ENCODE peak calls at places on chromosomes 12 and 14, in six cellular contexts. N is endothelial cell of umbilical vein, Y is HCT116, H is H54, V is GM12878, S is uterus. M is an unnamed sample.

GRCh38 chr14:96861568-96862310 is 64.6 kb downstream of the VRK1 start:
- DNase-seq in N (no peak), Y (no peak), H (no peak), V (no peak), S (no peak), M (no peak)

GRCh38 chr14:74960702-74961101 is 5.3 kb upstream of the PGF start:
- DNase-seq in N (no peak), Y (no peak), H (no peak), V (no peak), S (no peak), M (no peak)

GRCh38 chr14:60893916-60894315 is 87.0 kb downstream of the TRMT5 start:
- DNase-seq in N (no peak), Y (no peak), H (no peak), V (no peak), S (no peak), M (no peak)

GRCh38 chr12:122533841-122534240 is 6.8 kb downstream of the KNTC1 start:
- DNase-seq in N (no peak), Y (no peak), H (no peak), V (no peak), S (no peak), M (no peak)

GRCh38 chr12:54229624-54230212 is 40.9 kb upstream of the SMUG1 start:
- DNase-seq in N (peak; percentile 74), Y (peak; percentile 60), H (peak; percentile 71), V (no peak), S (peak; percentile 72), M (no peak)

GRCh38 chr12:113310489-113310888 is 24.4 kb downstream of the SLC8B1 start:
- DNase-seq in N (no peak), Y (no peak), H (no peak), V (no peak), S (no peak), M (peak; percentile 30)

GRCh38 chr12:29103539-29103974 is 45.5 kb upstream of the FAR2 start:
- DNase-seq in N (no peak), Y (no peak), H (no peak), V (peak; percentile 75), S (no peak), M (peak; percentile 23)

GRCh38 chr12:123401753-123402683 is 18.1 kb downstream of the KMT5A start:
- DNase-seq in N (no peak), Y (no peak), H (no peak), V (no peak), S (no peak), M (no peak)

GRCh38 chr14:68563256-68564131 is 229.4 kb downstream of the ZFP36L1 start:
- DNase-seq in N (no peak), Y (no peak), H (no peak), V (no peak), S (peak; percentile 74), M (no peak)

GRCh38 chr14:76929927-76930326 is 98.6 kb downstream of the IRF2BPL start:
- DNase-seq in N (no peak), Y (no peak), H (no peak), V (no peak), S (no peak), M (no peak)

GRCh38 chr14:67526676-67527459 is 6.2 kb upstream of the PLEKHH1 start:
- DNase-seq in N (peak; percentile 62), Y (peak; percentile 59), H (peak; percentile 33), V (peak; percentile 13), S (peak; percentile 35), M (peak; percentile 50)

GRCh38 chr12:121009744-121010143 is 6.5 kb downstream of the C12orf43 start:
- DNase-seq in N (no peak), Y (peak; percentile 54), H (no peak), V (no peak), S (no peak), M (peak; percentile 30)

GRCh38 chr14:54828031-54828430 is 74.6 kb downstream of the GCH1 start:
- DNase-seq in N (no peak), Y (no peak), H (no peak), V (no peak), S (no peak), M (no peak)

GRCh38 chr12:123115409-123116111 is 35.3 kb downstream of the PITPNM2 start:
- DNase-seq in N (no peak), Y (no peak), H (peak; percentile 56), V (peak; percentile 8), S (peak; percentile 91), M (no peak)

GRCh38 chr12:118189761-118190181 is 53.8 kb downstream of the PEBP1 start:
- DNase-seq in N (peak; percentile 47), Y (no peak), H (no peak), V (no peak), S (peak; percentile 23), M (no peak)

GRCh38 chr14:44404599-44405349 is 102.3 kb downstream of the FSCB start:
- DNase-seq in N (no peak), Y (no peak), H (no peak), V (no peak), S (no peak), M (no peak)

GRCh38 chr12:27730097-27730588 is 19.5 kb downstream of the MRPS35 start:
- DNase-seq in N (no peak), Y (no peak), H (no peak), V (no peak), S (no peak), M (no peak)
- TF ChIP-seq POLR2A in N (no peak), Y (no peak), H (no peak), V (no peak), S (no peak), M (no peak)

DNA sequence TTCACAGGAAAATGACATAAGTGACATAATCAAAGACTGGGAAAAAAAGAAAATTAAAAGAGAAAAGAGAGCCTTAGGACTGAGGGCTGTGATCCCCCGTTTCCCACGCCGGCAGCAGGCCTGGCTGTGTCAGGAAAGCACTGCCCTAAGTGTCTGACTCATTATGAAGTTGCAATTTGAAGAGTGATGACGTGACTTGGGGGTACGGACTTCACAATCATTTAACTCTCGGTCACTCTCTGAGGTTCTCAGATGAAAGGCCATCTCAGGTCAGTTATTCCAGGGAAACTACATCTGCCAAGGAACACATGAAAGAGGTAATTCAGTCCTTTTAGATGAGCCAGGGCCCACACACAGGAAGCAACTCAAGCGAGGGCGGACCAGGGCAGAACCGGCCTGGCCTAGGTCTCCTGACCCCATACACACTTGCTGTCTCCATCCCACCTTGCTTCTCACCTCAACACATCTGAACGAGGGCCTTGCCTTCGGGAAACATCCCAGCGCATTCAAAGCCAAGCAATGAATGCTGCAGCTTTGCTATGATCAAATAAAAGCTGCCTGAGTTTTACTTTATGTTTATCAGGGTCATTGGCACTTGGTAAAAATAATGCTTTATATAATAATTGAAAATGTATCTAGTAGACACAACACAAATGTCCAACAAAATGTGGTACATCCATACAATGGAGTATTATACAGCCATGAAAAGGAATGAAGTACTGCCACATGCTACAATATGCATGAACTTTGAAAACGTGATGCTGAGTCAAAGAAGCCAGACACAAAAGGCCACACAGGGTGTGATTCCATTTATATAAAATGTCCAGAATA is 2.7 kb downstream of the SSH1 start:
- DNase-seq in N (peak; percentile 98), Y (peak; percentile 98), H (peak; percentile 79), V (peak; percentile 83), S (peak; percentile 74), M (peak; percentile 46)
- TF ChIP-seq POLR2A in N (peak; percentile 34), Y (no peak), H (peak; percentile 23), V (no peak), S (no peak), M (no peak)

GRCh38 chr12:52951640-52952039 is 2.7 kb downstream of the KRT18 start:
- DNase-seq in N (no peak), Y (no peak), H (no peak), V (no peak), S (no peak), M (no peak)

GRCh38 chr12:52950553-52950952 is 1.6 kb downstream of the KRT18 start:
- DNase-seq in N (no peak), Y (no peak), H (no peak), V (no peak), S (no peak), M (no peak)

GRCh38 chr12:52947738-52948423 is 1.0 kb upstream of the KRT18 start:
- DNase-seq in N (no peak), Y (no peak), H (no peak), V (no peak), S (no peak), M (no peak)

GRCh38 chr12:52951126-52951525 is 2.2 kb downstream of the KRT18 start:
- DNase-seq in N (no peak), Y (no peak), H (no peak), V (no peak), S (no peak), M (no peak)

GRCh38 chr12:52949413-52950331 is 754 bp downstream of the KRT18 start:
- DNase-seq in N (peak; percentile 96), Y (peak; percentile 84), H (peak; percentile 93), V (no peak), S (peak; percentile 26), M (no peak)
- TF ChIP-seq POLR2A in N (no peak), Y (peak; percentile 90), H (no peak), V (no peak), S (no peak), M (no peak)

GRCh38 chr12:124750149-124750656 is 113.5 kb downstream of the SCARB1 start:
- DNase-seq in N (no peak), Y (no peak), H (no peak), V (no peak), S (no peak), M (no peak)
- TF ChIP-seq POLR2A in N (no peak), Y (no peak), H (no peak), V (no peak), S (no peak), M (no peak)

GRCh38 chr14:53668861-53669260 is 287.8 kb downstream of the BMP4 start:
- DNase-seq in N (no peak), Y (no peak), H (no peak), V (no peak), S (no peak), M (no peak)
- TF ChIP-seq POLR2A in N (no peak), Y (no peak), H (no peak), V (no peak), S (no peak), M (no peak)

DNA sequence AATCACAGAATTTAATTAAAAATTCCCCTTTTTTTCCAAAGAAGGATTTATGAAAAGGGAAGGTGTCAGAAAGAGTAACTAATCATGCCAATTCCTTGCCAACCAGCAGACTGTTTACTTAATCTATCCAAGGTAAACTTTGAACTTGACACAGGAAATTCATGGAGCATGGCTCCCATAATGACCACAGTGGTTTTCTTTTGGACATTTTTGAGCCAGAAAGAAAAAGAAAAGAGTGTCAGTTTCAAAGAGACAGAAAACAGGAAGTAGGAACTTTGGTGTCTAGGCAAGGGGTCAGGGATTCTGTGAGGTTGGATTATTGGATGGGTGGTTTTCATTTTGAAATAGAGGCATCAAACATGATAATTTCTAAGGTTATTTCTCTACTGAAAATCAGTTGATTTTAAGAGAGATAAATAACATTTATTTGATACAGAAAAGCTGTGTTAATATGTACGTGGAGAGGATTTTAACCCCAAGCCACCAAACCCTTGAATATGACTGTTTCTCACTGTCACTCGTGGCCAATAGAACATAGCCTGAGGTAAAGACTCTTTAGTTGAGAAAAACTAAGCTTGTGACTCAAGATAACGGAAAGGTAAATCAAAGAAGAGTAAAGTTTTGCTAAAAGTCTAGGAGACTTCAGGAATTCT is 196.1 kb downstream of the TTC6 start:
- DNase-seq in N (no peak), Y (no peak), H (no peak), V (no peak), S (no peak), M (no peak)
- TF ChIP-seq POLR2A in N (no peak), Y (no peak), H (no peak), V (no peak), S (no peak), M (no peak)